ENCODE peak calls at places on chromosomes 12 and 14, in five cellular contexts. One of them, this sample, is unnamed.

GRCh38 chr14:101001311-101002069 is 98.0 kb upstream of the RTL1 start:
- DNase-seq in neural progenitor cell: no peak
- DNase-seq in GM23338: no peak
- DNase-seq in PC-9: no peak
- DNase-seq in SK-N-SH: no peak
- DNase-seq in this sample: peak; percentile 52

GRCh38 chr14:57078054-57078453 is 190.7 kb downstream of the EXOC5 start:
- DNase-seq in PC-9: no peak
- DNase-seq in SK-N-SH: no peak
- DNase-seq in GM23338: no peak
- DNase-seq in neural progenitor cell: no peak
- DNase-seq in this sample: no peak

GRCh38 chr14:31060253-31060875 is 34.2 kb upstream of the STRN3 start:
- DNase-seq in SK-N-SH: no peak
- DNase-seq in GM23338: peak; percentile 47
- DNase-seq in neural progenitor cell: peak; percentile 62
- DNase-seq in PC-9: no peak
- DNase-seq in this sample: no peak

GRCh38 chr12:71548906-71549305 is 109.3 kb downstream of the LGR5 start:
- DNase-seq in PC-9: no peak
- DNase-seq in GM23338: no peak
- DNase-seq in neural progenitor cell: no peak
- DNase-seq in SK-N-SH: no peak
- DNase-seq in this sample: no peak

GRCh38 chr12:69720748-69721147 is 17.9 kb upstream of the RAB3IP start:
- DNase-seq in PC-9: no peak
- DNase-seq in SK-N-SH: no peak
- DNase-seq in neural progenitor cell: no peak
- DNase-seq in GM23338: no peak
- DNase-seq in this sample: no peak

GRCh38 chr12:92745874-92746553 is 43.2 kb downstream of the PLEKHG7 start:
- DNase-seq in SK-N-SH: peak; percentile 10
- DNase-seq in neural progenitor cell: no peak
- DNase-seq in PC-9: peak; percentile 59
- DNase-seq in GM23338: no peak
- DNase-seq in this sample: peak; percentile 98

GRCh38 chr12:34304001-34304400 is 281.7 kb downstream of the ALG10 start:
- DNase-seq in PC-9: no peak
- DNase-seq in neural progenitor cell: no peak
- DNase-seq in GM23338: no peak
- DNase-seq in SK-N-SH: no peak
- DNase-seq in this sample: no peak

GRCh38 chr12:93153321-93153720 is 224.2 kb upstream of the EEA1 start:
- DNase-seq in SK-N-SH: no peak
- DNase-seq in GM23338: no peak
- DNase-seq in neural progenitor cell: no peak
- DNase-seq in PC-9: no peak
- DNase-seq in this sample: peak; percentile 8

GRCh38 chr12:45732250-45732649 is 2.7 kb downstream of the ARID2 start:
- DNase-seq in neural progenitor cell: no peak
- DNase-seq in PC-9: no peak
- DNase-seq in SK-N-SH: no peak
- DNase-seq in GM23338: no peak
- DNase-seq in this sample: peak; percentile 47

GRCh38 chr12:8499616-8500015 is 13.7 kb upstream of the CLEC4D start:
- DNase-seq in GM23338: peak; percentile 49
- DNase-seq in PC-9: no peak
- DNase-seq in neural progenitor cell: no peak
- DNase-seq in SK-N-SH: no peak
- DNase-seq in this sample: no peak

GRCh38 chr12:124273630-124274029 is 21.3 kb upstream of the RFLNA start:
- DNase-seq in neural progenitor cell: no peak
- DNase-seq in SK-N-SH: peak; percentile 59
- DNase-seq in GM23338: peak; percentile 77
- DNase-seq in PC-9: no peak
- DNase-seq in this sample: peak; percentile 53

GRCh38 chr12:12684375-12685106 is 11.4 kb downstream of the GPR19 start:
- DNase-seq in neural progenitor cell: peak; percentile 97
- DNase-seq in SK-N-SH: peak; percentile 75
- DNase-seq in GM23338: peak; percentile 99
- DNase-seq in PC-9: peak; percentile 25
- DNase-seq in this sample: peak; percentile 22

GRCh38 chr14:68843471-68844209 is 50.8 kb upstream of the ZFP36L1 start:
- DNase-seq in PC-9: peak; percentile 74
- DNase-seq in neural progenitor cell: peak; percentile 77
- DNase-seq in SK-N-SH: peak; percentile 77
- DNase-seq in GM23338: peak; percentile 85
- DNase-seq in this sample: peak; percentile 80

GRCh38 chr14:95609398-95609990 is 74.6 kb downstream of the GLRX5 start:
- DNase-seq in GM23338: peak; percentile 89
- DNase-seq in PC-9: no peak
- DNase-seq in neural progenitor cell: peak; percentile 82
- DNase-seq in SK-N-SH: peak; percentile 63
- DNase-seq in this sample: peak; percentile 56

GRCh38 chr12:3490848-3491382 is at the start of gene PRMT8:
- DNase-seq in SK-N-SH: peak; percentile 83
- DNase-seq in neural progenitor cell: peak; percentile 86
- DNase-seq in GM23338: peak; percentile 81
- DNase-seq in PC-9: no peak
- DNase-seq in this sample: no peak

GRCh38 chr14:46573518-46573917 is 78.1 kb downstream of the RPL10L start:
- DNase-seq in neural progenitor cell: no peak
- DNase-seq in PC-9: no peak
- DNase-seq in SK-N-SH: no peak
- DNase-seq in GM23338: no peak
- DNase-seq in this sample: no peak

GRCh38 chr14:50837271-50837670 is 6.3 kb upstream of the NIN start:
- DNase-seq in PC-9: no peak
- DNase-seq in SK-N-SH: no peak
- DNase-seq in neural progenitor cell: no peak
- DNase-seq in GM23338: no peak
- DNase-seq in this sample: no peak

GRCh38 chr14:97065305-97066067 is 268.3 kb downstream of the VRK1 start:
- DNase-seq in SK-N-SH: no peak
- DNase-seq in neural progenitor cell: no peak
- DNase-seq in PC-9: no peak
- DNase-seq in GM23338: no peak
- DNase-seq in this sample: peak; percentile 83

GRCh38 chr12:88361493-88361892 is 218.8 kb downstream of the KITLG start:
- DNase-seq in neural progenitor cell: no peak
- DNase-seq in GM23338: no peak
- DNase-seq in SK-N-SH: no peak
- DNase-seq in PC-9: no peak
- DNase-seq in this sample: peak; percentile 60

GRCh38 chr14:105087308-105087962 is 22.2 kb upstream of the GPR132 start:
- DNase-seq in PC-9: peak; percentile 71
- DNase-seq in SK-N-SH: peak; percentile 74
- DNase-seq in GM23338: peak; percentile 63
- DNase-seq in neural progenitor cell: peak; percentile 76
- DNase-seq in this sample: peak; percentile 53

GRCh38 chr12:57629897-57630471 is 3.0 kb downstream of the B4GALNT1 start:
- DNase-seq in SK-N-SH: peak; percentile 4
- DNase-seq in PC-9: no peak
- DNase-seq in neural progenitor cell: peak; percentile 1
- DNase-seq in GM23338: no peak
- DNase-seq in this sample: no peak

GRCh38 chr12:57631566-57632368 is 1.2 kb downstream of the B4GALNT1 start:
- DNase-seq in SK-N-SH: peak; percentile 77
- DNase-seq in PC-9: no peak
- DNase-seq in GM23338: peak; percentile 47
- DNase-seq in neural progenitor cell: peak; percentile 45
- DNase-seq in this sample: no peak

GRCh38 chr12:57632898-57633825 is at the start of gene B4GALNT1:
- DNase-seq in GM23338: peak; percentile 88
- DNase-seq in SK-N-SH: peak; percentile 91
- DNase-seq in PC-9: peak; percentile 72
- DNase-seq in neural progenitor cell: peak; percentile 89
- DNase-seq in this sample: peak; percentile 79

GRCh38 chr12:57630891-57631433 is 2.0 kb downstream of the B4GALNT1 start:
- DNase-seq in PC-9: no peak
- DNase-seq in SK-N-SH: peak; percentile 22
- DNase-seq in GM23338: no peak
- DNase-seq in neural progenitor cell: peak; percentile 1
- DNase-seq in this sample: no peak

DNA sequence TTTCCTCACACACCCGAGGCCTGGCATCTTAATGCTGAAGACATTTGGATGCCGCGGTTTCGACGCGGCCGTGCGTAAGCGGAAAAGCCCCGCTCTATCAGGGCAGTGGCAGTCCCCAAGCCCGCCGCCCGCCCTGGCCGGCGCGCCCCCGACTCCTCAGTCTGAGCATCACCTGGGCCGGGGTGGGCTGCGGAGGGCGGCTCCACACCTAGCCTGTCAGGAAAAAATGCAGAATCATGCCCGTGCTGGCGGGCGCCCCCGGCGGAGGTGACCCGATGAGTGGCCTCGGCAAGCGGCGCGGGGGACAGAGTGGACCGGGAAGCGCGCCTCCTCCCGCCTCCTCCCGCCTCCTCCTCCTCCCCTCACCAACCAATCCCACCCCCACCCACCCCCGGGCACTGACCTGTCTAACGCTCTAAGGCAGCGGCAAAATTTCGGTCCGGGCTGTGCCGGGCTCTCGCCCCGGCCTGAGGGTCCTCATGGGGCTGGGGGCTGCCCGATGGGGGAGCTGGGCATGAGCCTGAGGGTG is 568 bp downstream of the B4GALNT1 start:
- DNase-seq in neural progenitor cell: peak; percentile 64
- DNase-seq in GM23338: peak; percentile 60
- DNase-seq in SK-N-SH: peak; percentile 84
- DNase-seq in PC-9: peak; percentile 19
- DNase-seq in this sample: peak; percentile 25
- H3K27me3 ChIP-seq in neural progenitor cell: peaks cover 93% of the 10 kb centered on the region
- H3K27me3 ChIP-seq in GM23338: peaks cover 89% of the 10 kb centered on the region
- H3K27me3 ChIP-seq in SK-N-SH: no peaks in the 10 kb centered on the region
- H3K27me3 ChIP-seq in PC-9: no peaks in the 10 kb centered on the region
- H3K27me3 ChIP-seq in this sample: no peaks in the 10 kb centered on the region

DNA sequence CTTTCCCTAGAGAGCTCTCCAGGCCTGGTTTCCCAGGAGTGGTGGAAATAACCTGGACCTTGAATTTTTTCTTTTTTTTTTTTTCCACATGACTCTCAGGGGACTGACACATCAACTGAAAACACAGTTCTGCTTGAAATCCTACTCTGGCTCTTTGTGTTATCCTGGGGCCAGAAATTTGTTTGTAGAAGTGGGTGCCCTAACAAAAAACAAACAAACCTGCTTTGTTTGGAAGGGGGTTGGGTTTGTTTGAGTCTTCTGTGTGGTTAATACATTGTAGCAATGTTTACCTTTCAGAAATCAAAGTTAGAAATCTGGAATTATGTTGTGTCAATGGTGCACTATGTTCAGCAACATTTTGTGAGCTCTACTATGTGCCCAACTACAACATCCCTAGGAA is 1.3 kb upstream of the IGF1 start:
- DNase-seq in neural progenitor cell: no peak
- DNase-seq in PC-9: no peak
- DNase-seq in GM23338: no peak
- DNase-seq in SK-N-SH: no peak
- DNase-seq in this sample: no peak
- H3F3A ChIP-seq in neural progenitor cell: no peaks in the 10 kb centered on the region
- H3F3A ChIP-seq in PC-9: no peaks in the 10 kb centered on the region
- H3F3A ChIP-seq in GM23338: no peaks in the 10 kb centered on the region
- H3F3A ChIP-seq in SK-N-SH: no peaks in the 10 kb centered on the region
- H3F3A ChIP-seq in this sample: no peaks in the 10 kb centered on the region

GRCh38 chr12:117331691-117332090 is 29.7 kb downstream of the NOS1 start:
- DNase-seq in SK-N-SH: no peak
- DNase-seq in GM23338: no peak
- DNase-seq in neural progenitor cell: no peak
- DNase-seq in PC-9: no peak
- DNase-seq in this sample: peak; percentile 77

GRCh38 chr12:117330441-117331113 is 30.8 kb downstream of the NOS1 start:
- DNase-seq in GM23338: peak; percentile 30
- DNase-seq in PC-9: no peak
- DNase-seq in neural progenitor cell: no peak
- DNase-seq in SK-N-SH: no peak
- DNase-seq in this sample: no peak

GRCh38 chr12:117334098-117334497 is 27.3 kb downstream of the NOS1 start:
- DNase-seq in GM23338: no peak
- DNase-seq in neural progenitor cell: no peak
- DNase-seq in PC-9: no peak
- DNase-seq in SK-N-SH: no peak
- DNase-seq in this sample: no peak

GRCh38 chr12:117334855-117335587 is 26.4 kb downstream of the NOS1 start:
- DNase-seq in PC-9: no peak
- DNase-seq in SK-N-SH: no peak
- DNase-seq in neural progenitor cell: no peak
- DNase-seq in GM23338: no peak
- DNase-seq in this sample: peak; percentile 43

GRCh38 chr12:117333331-117334000 is 28.0 kb downstream of the NOS1 start:
- DNase-seq in GM23338: no peak
- DNase-seq in PC-9: no peak
- DNase-seq in SK-N-SH: peak; percentile 52
- DNase-seq in neural progenitor cell: no peak
- DNase-seq in this sample: no peak
- H3K27me3 ChIP-seq in GM23338: no peaks in the 10 kb centered on the region
- H3K27me3 ChIP-seq in PC-9: peaks cover 95% of the 10 kb centered on the region
- H3K27me3 ChIP-seq in SK-N-SH: no peaks in the 10 kb centered on the region
- H3K27me3 ChIP-seq in neural progenitor cell: no peaks in the 10 kb centered on the region
- H3K27me3 ChIP-seq in this sample: peaks cover 37% of the 10 kb centered on the region

GRCh38 chr14:22838631-22839041 is 2.3 kb downstream of the MMP14 start:
- DNase-seq in GM23338: no peak
- DNase-seq in PC-9: no peak
- DNase-seq in SK-N-SH: no peak
- DNase-seq in neural progenitor cell: no peak
- DNase-seq in this sample: no peak

GRCh38 chr14:22837750-22838538 is 1.6 kb downstream of the MMP14 start:
- DNase-seq in neural progenitor cell: no peak
- DNase-seq in PC-9: no peak
- DNase-seq in SK-N-SH: no peak
- DNase-seq in GM23338: peak; percentile 71
- DNase-seq in this sample: peak; percentile 51

GRCh38 chr14:22835505-22835904 is 880 bp upstream of the MMP14 start:
- DNase-seq in neural progenitor cell: no peak
- DNase-seq in GM23338: no peak
- DNase-seq in PC-9: no peak
- DNase-seq in SK-N-SH: no peak
- DNase-seq in this sample: no peak

GRCh38 chr14:22836301-22837058 is at the start of gene MMP14:
- DNase-seq in neural progenitor cell: peak; percentile 48
- DNase-seq in PC-9: no peak
- DNase-seq in GM23338: peak; percentile 80
- DNase-seq in SK-N-SH: peak; percentile 71
- DNase-seq in this sample: peak; percentile 65

DNA sequence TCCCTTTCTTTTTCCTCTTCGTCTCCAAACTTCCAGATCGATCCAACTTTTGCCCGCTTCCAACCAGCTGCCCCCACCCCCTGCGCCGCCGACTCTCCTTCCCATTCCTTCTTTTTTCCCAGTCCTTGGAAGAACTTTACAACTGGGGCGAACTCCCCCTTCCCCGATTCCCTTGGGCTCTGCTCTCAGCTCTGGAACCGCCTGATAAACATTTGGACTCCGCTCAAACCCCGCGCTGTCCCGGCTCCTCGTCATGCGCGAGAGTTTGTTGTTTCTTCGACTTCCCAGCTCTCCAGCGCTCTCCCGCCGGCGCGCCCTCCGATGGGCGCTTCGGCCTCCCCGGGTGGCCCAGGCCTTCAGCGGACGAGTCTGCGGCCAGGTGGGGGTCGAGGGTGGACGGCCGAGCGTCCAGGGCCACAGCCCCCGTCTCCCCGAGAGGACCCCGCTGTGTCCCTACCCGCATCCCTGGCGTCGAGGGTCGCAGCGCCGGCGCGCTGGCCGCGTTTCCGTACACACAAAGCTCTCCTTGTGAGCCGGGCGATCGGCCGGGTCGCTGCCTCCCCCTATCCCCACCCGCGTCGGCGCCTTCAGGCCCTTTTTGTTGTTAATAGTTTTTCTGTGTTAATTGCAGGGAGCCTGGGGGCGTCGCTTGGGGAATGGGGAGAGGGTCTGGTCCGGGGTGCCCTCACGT is 819 bp downstream of the MMP14 start:
- DNase-seq in GM23338: peak; percentile 73
- DNase-seq in neural progenitor cell: peak; percentile 53
- DNase-seq in SK-N-SH: peak; percentile 62
- DNase-seq in PC-9: no peak
- DNase-seq in this sample: peak; percentile 63
- H3F3A ChIP-seq in GM23338: peaks cover 22% of the 10 kb centered on the region
- H3F3A ChIP-seq in neural progenitor cell: peaks cover 36% of the 10 kb centered on the region
- H3F3A ChIP-seq in SK-N-SH: peaks cover 12% of the 10 kb centered on the region
- H3F3A ChIP-seq in PC-9: no peaks in the 10 kb centered on the region
- H3F3A ChIP-seq in this sample: peaks cover 6% of the 10 kb centered on the region

This sample was measured in PC-3.